ENCODE peak calls at places on chromosomes 13 and 19, in ten cellular contexts. N, K, M, H, E, P, O, W, B and J are unnamed samples. For H3K27me3 and H3K9me3, the result is how much of the 10 kb centered on the place peaks cover.

GRCh38 chr19:46860846-46861690 is at the start of gene ARHGAP35:
- DNase-seq in N (peak), K (peak), M (no peak), H (no peak), E (no peak), P (peak), O (no peak), W (peak), B (no peak), J (peak)

GRCh38 chr13:112697756-112698655 is 8.2 kb downstream of the ATP11A start:
- DNase-seq in N (no peak), K (no peak), M (no peak), H (no peak), E (no peak), P (no peak), O (no peak), W (peak), B (peak), J (peak)

GRCh38 chr19:19575411-19575810 is 37.3 kb downstream of the CILP2 start:
- DNase-seq in N (no peak), K (no peak), M (no peak), H (no peak), E (no peak), P (no peak), O (no peak), W (no peak), B (no peak), J (no peak)

GRCh38 chr19:49165111-49165750 is 7.6 kb downstream of the TRPM4 start:
- DNase-seq in N (peak), K (no peak), M (peak), H (peak), E (no peak), P (no peak), O (no peak), W (no peak), B (peak), J (no peak)

GRCh38 chr19:54142166-54142780 is 4.7 kb downstream of the CNOT3 start:
- DNase-seq in N (no peak), K (no peak), M (peak), H (no peak), E (no peak), P (no peak), O (no peak), W (no peak), B (no peak), J (no peak)

GRCh38 chr19:51398096-51398704 is 7.8 kb upstream of the C19orf84 start:
- DNase-seq in N (no peak), K (no peak), M (no peak), H (no peak), E (no peak), P (no peak), O (peak), W (no peak), B (no peak), J (no peak)

GRCh38 chr13:112719556-112719955 is 29.7 kb downstream of the ATP11A start:
- DNase-seq in N (no peak), K (no peak), M (no peak), H (peak), E (no peak), P (no peak), O (no peak), W (no peak), B (no peak), J (no peak)

GRCh38 chr13:46605089-46605488 is 52.1 kb downstream of the LRCH1 start:
- DNase-seq in N (no peak), K (no peak), M (no peak), H (no peak), E (no peak), P (no peak), O (no peak), W (no peak), B (peak), J (no peak)

GRCh38 chr13:113084094-113084942 is 21.3 kb upstream of the F7 start:
- DNase-seq in N (no peak), K (no peak), M (no peak), H (no peak), E (no peak), P (no peak), O (no peak), W (peak), B (no peak), J (peak)

GRCh38 chr13:91153372-91153771 is 194.1 kb upstream of the MIR17HG start:
- DNase-seq in N (no peak), K (no peak), M (peak), H (no peak), E (no peak), P (no peak), O (no peak), W (no peak), B (no peak), J (no peak)

GRCh38 chr13:25170554-25171107 is 1.5 kb downstream of the AMER2 start:
- DNase-seq in N (no peak), K (no peak), M (no peak), H (no peak), E (no peak), P (no peak), O (no peak), W (no peak), B (no peak), J (no peak)

GRCh38 chr13:40031031-40031430 is 375.6 kb downstream of the COG6 start:
- DNase-seq in N (no peak), K (no peak), M (peak), H (no peak), E (no peak), P (no peak), O (no peak), W (no peak), B (no peak), J (no peak)

GRCh38 chr13:32851083-32852064 is 164.8 kb upstream of the KL start:
- DNase-seq in N (no peak), K (no peak), M (peak), H (no peak), E (no peak), P (no peak), O (no peak), W (no peak), B (no peak), J (no peak)

GRCh38 chr19:10228925-10229324 is 2.2 kb downstream of the S1PR2 start:
- DNase-seq in N (no peak), K (no peak), M (no peak), H (no peak), E (no peak), P (peak), O (peak), W (no peak), B (no peak), J (no peak)

GRCh38 chr19:11705474-11705873 is 33.3 kb downstream of the ZNF823 start:
- DNase-seq in N (no peak), K (no peak), M (no peak), H (peak), E (no peak), P (no peak), O (no peak), W (no peak), B (no peak), J (no peak)

GRCh38 chr13:100131863-100132574 is 43.1 kb downstream of the PCCA start:
- DNase-seq in N (no peak), K (no peak), M (peak), H (no peak), E (no peak), P (no peak), O (no peak), W (no peak), B (no peak), J (no peak)

GRCh38 chr19:51690359-51691121 is 2.6 kb upstream of the SPACA6 start:
- DNase-seq in N (peak), K (peak), M (peak), H (peak), E (peak), P (no peak), O (peak), W (peak), B (peak), J (peak)

GRCh38 chr19:10517760-10518443 is 655 bp upstream of the S1PR5 start:
- DNase-seq in N (no peak), K (no peak), M (no peak), H (no peak), E (no peak), P (no peak), O (no peak), W (no peak), B (no peak), J (peak)

GRCh38 chr19:33905473-33905936 is 108.8 kb downstream of the KCTD15 start:
- DNase-seq in N (peak), K (no peak), M (no peak), H (no peak), E (peak), P (no peak), O (no peak), W (peak), B (no peak), J (peak)

GRCh38 chr19:40284501-40285352 is at the start of gene AKT2:
- DNase-seq in N (no peak), K (peak), M (peak), H (no peak), E (peak), P (peak), O (peak), W (no peak), B (no peak), J (peak)

GRCh38 chr19:33906578-33907335 is 110.1 kb downstream of the KCTD15 start:
- DNase-seq in N (no peak), K (no peak), M (peak), H (no peak), E (peak), P (no peak), O (no peak), W (peak), B (no peak), J (peak)

GRCh38 chr13:113801289-113801961 is 42.4 kb downstream of the TMEM255B start:
- DNase-seq in N (no peak), K (no peak), M (no peak), H (no peak), E (no peak), P (no peak), O (no peak), W (peak), B (no peak), J (peak)

GRCh38 chr13:114054830-114055439 is 77.5 kb downstream of the RASA3 start:
- DNase-seq in N (no peak), K (no peak), M (no peak), H (no peak), E (no peak), P (no peak), O (no peak), W (no peak), B (no peak), J (peak)

GRCh38 chr13:48536851-48537250 is 4.0 kb upstream of the RCBTB2 start:
- DNase-seq in N (no peak), K (no peak), M (no peak), H (no peak), E (no peak), P (no peak), O (no peak), W (no peak), B (no peak), J (no peak)

GRCh38 chr13:113599396-113599795 is 14.8 kb downstream of the TFDP1 start:
- DNase-seq in N (no peak), K (no peak), M (no peak), H (no peak), E (no peak), P (no peak), O (no peak), W (peak), B (no peak), J (no peak)

GRCh38 chr13:55517312-55517711 is 1623.4 kb upstream of the PRR20A start:
- DNase-seq in N (no peak), K (no peak), M (no peak), H (no peak), E (no peak), P (peak), O (no peak), W (no peak), B (no peak), J (no peak)

GRCh38 chr19:40266111-40266510 is 19.0 kb downstream of the AKT2 start:
- DNase-seq in N (no peak), K (no peak), M (no peak), H (no peak), E (peak), P (no peak), O (no peak), W (peak), B (no peak), J (peak)

GRCh38 chr19:46021531-46022041 is 1.3 kb downstream of the PGLYRP1 start:
- DNase-seq in N (peak), K (no peak), M (no peak), H (no peak), E (no peak), P (no peak), O (no peak), W (no peak), B (peak), J (no peak)

GRCh38 chr13:52048516-52048915 is 24.0 kb downstream of the UTP14C start:
- DNase-seq in N (no peak), K (no peak), M (no peak), H (no peak), E (no peak), P (no peak), O (no peak), W (no peak), B (no peak), J (no peak)

GRCh38 chr13:91904597-91904996 is 506.2 kb downstream of the GPC5 start:
- DNase-seq in N (no peak), K (no peak), M (no peak), H (no peak), E (no peak), P (no peak), O (no peak), W (no peak), B (no peak), J (no peak)

GRCh38 chr19:6278740-6279619 is 795 bp downstream of the MLLT1 start:
- DNase-seq in N (no peak), K (peak), M (no peak), H (no peak), E (no peak), P (peak), O (no peak), W (no peak), B (no peak), J (peak)

GRCh38 chr13:41028051-41028450 is 8.9 kb upstream of the ELF1 start:
- DNase-seq in N (no peak), K (no peak), M (peak), H (no peak), E (no peak), P (no peak), O (no peak), W (no peak), B (no peak), J (no peak)

DNA sequence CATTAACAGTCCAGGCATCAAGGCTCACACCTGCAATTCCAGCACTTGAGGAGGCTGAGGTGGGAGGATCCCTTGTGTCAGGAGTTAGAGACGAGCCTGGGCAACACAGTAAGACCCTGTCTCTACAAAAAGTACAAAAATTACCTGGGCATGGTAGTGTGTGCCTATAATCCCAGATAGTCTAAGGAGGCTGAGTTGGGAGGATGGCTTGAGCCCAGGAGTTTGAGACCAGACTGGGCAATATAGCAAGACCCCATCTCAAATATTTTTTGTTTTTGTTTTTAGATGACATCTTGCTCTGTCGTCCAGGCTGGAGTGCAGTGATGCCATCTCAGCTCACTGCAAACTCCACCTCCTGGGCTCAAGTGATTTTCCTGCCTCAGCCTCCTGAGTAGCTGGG is 40.1 kb upstream of the ONECUT3 start:
- DNase-seq in N (no peak), K (no peak), M (no peak), H (no peak), E (no peak), P (no peak), O (no peak), W (no peak), B (no peak), J (no peak)
- H3K27me3 ChIP-seq in N (half or more), K (under half), M (under half), H (under half), E (under half), P (half or more), O (under half), W (under half), B (under half), J (under half)

GRCh38 chr19:8899356-8899755 is 67.2 kb downstream of the MBD3L1 start:
- DNase-seq in N (no peak), K (no peak), M (no peak), H (no peak), E (no peak), P (no peak), O (no peak), W (no peak), B (no peak), J (no peak)
- H3K9me3 ChIP-seq in N (under half), K (under half), M (under half), H (under half), E (under half), P (under half), O (under half), W (under half), B (under half), J (under half)

GRCh38 chr13:43908156-43909126 is 28.7 kb downstream of the LACC1 start:
- DNase-seq in N (no peak), K (no peak), M (peak), H (peak), E (no peak), P (peak), O (peak), W (no peak), B (no peak), J (no peak)

GRCh38 chr13:43915451-43915850 is 35.7 kb downstream of the LACC1 start:
- DNase-seq in N (no peak), K (no peak), M (peak), H (no peak), E (no peak), P (no peak), O (no peak), W (no peak), B (no peak), J (no peak)

GRCh38 chr13:43911283-43911682 is 31.6 kb downstream of the LACC1 start:
- DNase-seq in N (no peak), K (no peak), M (no peak), H (no peak), E (no peak), P (no peak), O (no peak), W (no peak), B (no peak), J (no peak)

GRCh38 chr13:43916828-43917227 is 37.1 kb downstream of the LACC1 start:
- DNase-seq in N (no peak), K (no peak), M (peak), H (no peak), E (no peak), P (no peak), O (no peak), W (no peak), B (no peak), J (no peak)

GRCh38 chr13:43911871-43912270 is 32.2 kb downstream of the LACC1 start:
- DNase-seq in N (no peak), K (no peak), M (no peak), H (no peak), E (no peak), P (no peak), O (no peak), W (no peak), B (no peak), J (no peak)
- H3K4me3 ChIP-seq in N (no peak), K (no peak), M (no peak), H (no peak), E (no peak), P (no peak), O (no peak), W (no peak), B (no peak), J (no peak)

GRCh38 chr19:1511318-1511988 is 1.4 kb downstream of the ADAMTSL5 start:
- DNase-seq in N (no peak), K (no peak), M (no peak), H (no peak), E (no peak), P (no peak), O (no peak), W (no peak), B (no peak), J (no peak)

GRCh38 chr19:1511989-1512338 is 855 bp downstream of the ADAMTSL5 start:
- DNase-seq in N (no peak), K (no peak), M (no peak), H (no peak), E (no peak), P (no peak), O (no peak), W (no peak), B (no peak), J (peak)

GRCh38 chr19:1509589-1510441 is 3.0 kb downstream of the ADAMTSL5 start:
- DNase-seq in N (no peak), K (no peak), M (no peak), H (no peak), E (no peak), P (no peak), O (no peak), W (no peak), B (no peak), J (no peak)

GRCh38 chr19:1510442-1510806 is 2.4 kb downstream of the ADAMTSL5 start:
- DNase-seq in N (no peak), K (no peak), M (no peak), H (no peak), E (no peak), P (no peak), O (no peak), W (no peak), B (no peak), J (no peak)

DNA sequence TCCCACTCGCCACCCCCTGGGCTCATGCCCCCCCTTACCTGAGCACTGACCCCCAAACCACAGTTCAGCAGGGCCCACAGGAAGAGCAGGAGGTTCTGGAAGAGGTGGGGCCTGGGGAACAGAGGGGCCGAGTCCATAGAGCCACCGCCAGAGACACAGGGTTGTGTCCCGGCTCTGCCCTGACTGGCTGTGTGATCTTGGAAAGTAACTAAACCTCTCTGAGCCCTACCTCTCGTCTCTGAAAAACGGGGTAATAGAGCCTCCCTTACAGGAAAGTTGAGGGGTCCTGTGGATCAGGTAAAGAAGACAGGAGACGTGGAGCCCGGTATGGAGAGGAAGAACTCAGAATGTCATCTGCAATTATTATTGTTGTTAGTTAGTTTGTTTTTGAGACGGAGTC is 2.0 kb downstream of the ADAMTSL5 start:
- DNase-seq in N (no peak), K (no peak), M (no peak), H (no peak), E (no peak), P (no peak), O (no peak), W (no peak), B (no peak), J (no peak)
- H3K27me3 ChIP-seq in N (under half), K (under half), M (under half), H (under half), E (under half), P (half or more), O (under half), W (under half), B (under half), J (under half)

GRCh38 chr19:56547535-56547934 is 8.8 kb downstream of the ZFP28 start:
- DNase-seq in N (no peak), K (no peak), M (no peak), H (no peak), E (no peak), P (no peak), O (no peak), W (no peak), B (no peak), J (no peak)

GRCh38 chr19:56538761-56539263 is at the start of gene ZFP28:
- DNase-seq in N (peak), K (peak), M (no peak), H (peak), E (peak), P (no peak), O (no peak), W (peak), B (no peak), J (peak)

GRCh38 chr19:56538254-56538760 is 441 bp upstream of the ZFP28 start:
- DNase-seq in N (peak), K (peak), M (peak), H (peak), E (peak), P (no peak), O (peak), W (peak), B (peak), J (peak)

DNA sequence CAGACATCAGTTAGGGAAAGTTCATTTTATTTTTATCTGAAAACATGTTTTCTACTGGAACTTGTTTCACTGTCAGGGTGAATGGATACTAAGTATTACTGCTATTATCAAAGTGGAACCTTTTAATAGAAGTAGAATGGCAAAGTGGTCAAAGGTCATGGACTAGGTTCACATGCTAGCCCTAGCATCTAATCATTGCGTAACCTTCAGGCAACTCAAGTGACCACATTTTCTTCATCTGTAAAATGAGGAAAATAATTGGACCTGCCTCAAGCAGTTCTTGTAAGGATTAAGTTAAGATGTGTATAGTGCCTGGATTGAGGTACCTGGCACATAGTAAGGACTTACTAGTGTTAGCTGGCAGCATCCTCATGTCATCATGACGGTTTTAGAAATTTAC is 5.0 kb downstream of the ZFP28 start:
- DNase-seq in N (no peak), K (no peak), M (no peak), H (no peak), E (no peak), P (no peak), O (no peak), W (no peak), B (no peak), J (no peak)
- H3K9me3 ChIP-seq in N (half or more), K (under half), M (under half), H (under half), E (half or more), P (under half), O (under half), W (half or more), B (half or more), J (under half)

GRCh38 chr13:36915891-36916640 is 4.0 kb downstream of the SMAD9 start:
- DNase-seq in N (no peak), K (no peak), M (no peak), H (no peak), E (no peak), P (no peak), O (no peak), W (no peak), B (no peak), J (no peak)

GRCh38 chr13:36920612-36921185 is 661 bp upstream of the SMAD9 start:
- DNase-seq in N (no peak), K (no peak), M (no peak), H (no peak), E (no peak), P (no peak), O (no peak), W (no peak), B (no peak), J (no peak)

GRCh38 chr13:36919206-36919832 is 719 bp downstream of the SMAD9 start:
- DNase-seq in N (peak), K (no peak), M (peak), H (no peak), E (peak), P (no peak), O (no peak), W (peak), B (peak), J (peak)

GRCh38 chr13:36919833-36920611 is at the start of gene SMAD9:
- DNase-seq in N (peak), K (no peak), M (peak), H (no peak), E (peak), P (peak), O (no peak), W (peak), B (peak), J (peak)

GRCh38 chr13:36918246-36919060 is 1.6 kb downstream of the SMAD9 start:
- DNase-seq in N (no peak), K (no peak), M (peak), H (no peak), E (no peak), P (no peak), O (no peak), W (no peak), B (no peak), J (no peak)
- H3K4me3 ChIP-seq in N (peak), K (no peak), M (peak), H (peak), E (peak), P (no peak), O (no peak), W (peak), B (peak), J (peak)